ENCODE peak calls at places on chromosomes 12 and 14, in eight cellular contexts. One of them, this sample, is unnamed.
A peak's percentile ranks its signal among the peaks of the same experiment; 100 is the strongest.

GRCh38 chr12:62640910-62641448 is 174.4 kb downstream of the MON2 start:
- DNase-seq in mucosa of descending colon: no peak
- DNase-seq in cardiac fibroblast: peak; percentile 72
- DNase-seq in epithelial cell of esophagus: no peak
- DNase-seq in mammary epithelial cell: no peak
- DNase-seq in choroid plexus epithelial cell: peak; percentile 59
- DNase-seq in CD8-positive, alpha-beta T cell: no peak
- DNase-seq in ascending aorta: no peak
- DNase-seq in this sample: peak; percentile 56

GRCh38 chr12:97875064-97875463 is 412.5 kb downstream of the RMST start:
- DNase-seq in mammary epithelial cell: peak; percentile 5
- DNase-seq in choroid plexus epithelial cell: no peak
- DNase-seq in mucosa of descending colon: no peak
- DNase-seq in epithelial cell of esophagus: peak; percentile 61
- DNase-seq in cardiac fibroblast: no peak
- DNase-seq in ascending aorta: no peak
- DNase-seq in CD8-positive, alpha-beta T cell: no peak
- DNase-seq in this sample: no peak

GRCh38 chr12:109744026-109744425 is 30.4 kb downstream of the FAM222A start:
- DNase-seq in ascending aorta: no peak
- DNase-seq in epithelial cell of esophagus: no peak
- DNase-seq in mucosa of descending colon: peak; percentile 19
- DNase-seq in CD8-positive, alpha-beta T cell: no peak
- DNase-seq in choroid plexus epithelial cell: no peak
- DNase-seq in mammary epithelial cell: no peak
- DNase-seq in cardiac fibroblast: no peak
- DNase-seq in this sample: no peak

GRCh38 chr12:29317556-29318363 is 63.2 kb downstream of the ERGIC2 start:
- DNase-seq in epithelial cell of esophagus: peak; percentile 73
- DNase-seq in CD8-positive, alpha-beta T cell: peak; percentile 32
- DNase-seq in mammary epithelial cell: peak; percentile 52
- DNase-seq in cardiac fibroblast: peak; percentile 76
- DNase-seq in choroid plexus epithelial cell: peak; percentile 76
- DNase-seq in mucosa of descending colon: no peak
- DNase-seq in ascending aorta: no peak
- DNase-seq in this sample: peak; percentile 36

GRCh38 chr12:6788972-6789905 is at the start of gene CD4:
- DNase-seq in choroid plexus epithelial cell: no peak
- DNase-seq in mucosa of descending colon: peak; percentile 81
- DNase-seq in epithelial cell of esophagus: no peak
- DNase-seq in mammary epithelial cell: no peak
- DNase-seq in cardiac fibroblast: no peak
- DNase-seq in CD8-positive, alpha-beta T cell: no peak
- DNase-seq in ascending aorta: peak; percentile 51
- DNase-seq in this sample: no peak

GRCh38 chr14:73739174-73739898 is 25.2 kb upstream of the PNMA1 start:
- DNase-seq in ascending aorta: no peak
- DNase-seq in epithelial cell of esophagus: no peak
- DNase-seq in cardiac fibroblast: no peak
- DNase-seq in mammary epithelial cell: no peak
- DNase-seq in mucosa of descending colon: peak; percentile 54
- DNase-seq in CD8-positive, alpha-beta T cell: no peak
- DNase-seq in choroid plexus epithelial cell: no peak
- DNase-seq in this sample: no peak

GRCh38 chr14:62691613-62692489 is 353.4 kb downstream of the KCNH5 start:
- DNase-seq in choroid plexus epithelial cell: peak; percentile 91
- DNase-seq in CD8-positive, alpha-beta T cell: no peak
- DNase-seq in mucosa of descending colon: no peak
- DNase-seq in ascending aorta: no peak
- DNase-seq in cardiac fibroblast: peak; percentile 98
- DNase-seq in epithelial cell of esophagus: peak; percentile 99
- DNase-seq in mammary epithelial cell: peak; percentile 98
- DNase-seq in this sample: peak; percentile 94

GRCh38 chr12:49230176-49230575 is 34.7 kb upstream of the TUBA1C start:
- DNase-seq in ascending aorta: no peak
- DNase-seq in cardiac fibroblast: no peak
- DNase-seq in mammary epithelial cell: no peak
- DNase-seq in CD8-positive, alpha-beta T cell: no peak
- DNase-seq in mucosa of descending colon: no peak
- DNase-seq in choroid plexus epithelial cell: no peak
- DNase-seq in epithelial cell of esophagus: no peak
- DNase-seq in this sample: no peak

GRCh38 chr12:56374726-56375597 is 12.3 kb upstream of the APOF start:
- DNase-seq in cardiac fibroblast: no peak
- DNase-seq in mucosa of descending colon: no peak
- DNase-seq in mammary epithelial cell: no peak
- DNase-seq in choroid plexus epithelial cell: no peak
- DNase-seq in ascending aorta: no peak
- DNase-seq in epithelial cell of esophagus: no peak
- DNase-seq in CD8-positive, alpha-beta T cell: no peak
- DNase-seq in this sample: no peak

GRCh38 chr12:83074495-83074894 is 387.8 kb downstream of the TMTC2 start:
- DNase-seq in cardiac fibroblast: no peak
- DNase-seq in epithelial cell of esophagus: peak; percentile 21
- DNase-seq in mammary epithelial cell: no peak
- DNase-seq in choroid plexus epithelial cell: no peak
- DNase-seq in ascending aorta: no peak
- DNase-seq in mucosa of descending colon: no peak
- DNase-seq in CD8-positive, alpha-beta T cell: no peak
- DNase-seq in this sample: no peak

GRCh38 chr12:40254455-40255085 is 29.8 kb downstream of the LRRK2 start:
- DNase-seq in mammary epithelial cell: no peak
- DNase-seq in choroid plexus epithelial cell: no peak
- DNase-seq in cardiac fibroblast: no peak
- DNase-seq in ascending aorta: no peak
- DNase-seq in epithelial cell of esophagus: peak; percentile 58
- DNase-seq in mucosa of descending colon: no peak
- DNase-seq in CD8-positive, alpha-beta T cell: no peak
- DNase-seq in this sample: no peak

GRCh38 chr14:61262082-61262481 is 19.1 kb downstream of the TMEM30B start:
- DNase-seq in epithelial cell of esophagus: no peak
- DNase-seq in mammary epithelial cell: no peak
- DNase-seq in CD8-positive, alpha-beta T cell: no peak
- DNase-seq in ascending aorta: no peak
- DNase-seq in choroid plexus epithelial cell: no peak
- DNase-seq in cardiac fibroblast: peak; percentile 55
- DNase-seq in mucosa of descending colon: no peak
- DNase-seq in this sample: no peak

GRCh38 chr14:61264699-61265098 is 16.4 kb downstream of the TMEM30B start:
- DNase-seq in mammary epithelial cell: no peak
- DNase-seq in ascending aorta: no peak
- DNase-seq in mucosa of descending colon: no peak
- DNase-seq in epithelial cell of esophagus: no peak
- DNase-seq in choroid plexus epithelial cell: no peak
- DNase-seq in CD8-positive, alpha-beta T cell: no peak
- DNase-seq in cardiac fibroblast: no peak
- DNase-seq in this sample: no peak

GRCh38 chr14:61264022-61264571 is 17.0 kb downstream of the TMEM30B start:
- DNase-seq in mammary epithelial cell: no peak
- DNase-seq in choroid plexus epithelial cell: no peak
- DNase-seq in epithelial cell of esophagus: no peak
- DNase-seq in ascending aorta: no peak
- DNase-seq in cardiac fibroblast: no peak
- DNase-seq in mucosa of descending colon: no peak
- DNase-seq in CD8-positive, alpha-beta T cell: no peak
- DNase-seq in this sample: no peak

GRCh38 chr14:61258985-61259384 is 22.2 kb downstream of the TMEM30B start:
- DNase-seq in epithelial cell of esophagus: no peak
- DNase-seq in mucosa of descending colon: no peak
- DNase-seq in CD8-positive, alpha-beta T cell: no peak
- DNase-seq in ascending aorta: no peak
- DNase-seq in choroid plexus epithelial cell: no peak
- DNase-seq in mammary epithelial cell: no peak
- DNase-seq in cardiac fibroblast: peak; percentile 49
- DNase-seq in this sample: no peak

GRCh38 chr14:61260939-61261776 is 20.0 kb downstream of the TMEM30B start:
- DNase-seq in mammary epithelial cell: peak; percentile 16
- DNase-seq in ascending aorta: no peak
- DNase-seq in epithelial cell of esophagus: peak; percentile 77
- DNase-seq in CD8-positive, alpha-beta T cell: no peak
- DNase-seq in choroid plexus epithelial cell: peak; percentile 74
- DNase-seq in mucosa of descending colon: no peak
- DNase-seq in cardiac fibroblast: peak; percentile 86
- DNase-seq in this sample: peak; percentile 85
- TF ChIP-seq CTCF in mammary epithelial cell: no peak
- TF ChIP-seq CTCF in ascending aorta: no peak
- TF ChIP-seq CTCF in epithelial cell of esophagus: no peak
- TF ChIP-seq CTCF in CD8-positive, alpha-beta T cell: no peak
- TF ChIP-seq CTCF in choroid plexus epithelial cell: no peak
- TF ChIP-seq CTCF in mucosa of descending colon: no peak
- TF ChIP-seq CTCF in cardiac fibroblast: peak; percentile 20
- TF ChIP-seq CTCF in this sample: peak; percentile 33

GRCh38 chr12:54014315-54015209 is 5.8 kb downstream of the HOXC8 start:
- DNase-seq in epithelial cell of esophagus: no peak
- DNase-seq in ascending aorta: no peak
- DNase-seq in mammary epithelial cell: no peak
- DNase-seq in mucosa of descending colon: no peak
- DNase-seq in cardiac fibroblast: no peak
- DNase-seq in CD8-positive, alpha-beta T cell: no peak
- DNase-seq in choroid plexus epithelial cell: no peak
- DNase-seq in this sample: no peak
- H3K4me3 ChIP-seq in epithelial cell of esophagus: no peak overlapping the region
- H3K4me3 ChIP-seq in ascending aorta: peak overlapping the region; percentile 25
- H3K4me3 ChIP-seq in mammary epithelial cell: no peak overlapping the region
- H3K4me3 ChIP-seq in mucosa of descending colon: no peak overlapping the region
- H3K4me3 ChIP-seq in cardiac fibroblast: no peak overlapping the region
- H3K4me3 ChIP-seq in CD8-positive, alpha-beta T cell: no peak overlapping the region
- H3K4me3 ChIP-seq in choroid plexus epithelial cell: no peak overlapping the region
- H3K4me3 ChIP-seq in this sample: no peak overlapping the region

GRCh38 chr12:130127909-130128763 is 34.1 kb upstream of the FZD10 start:
- DNase-seq in choroid plexus epithelial cell: no peak
- DNase-seq in CD8-positive, alpha-beta T cell: no peak
- DNase-seq in epithelial cell of esophagus: peak; percentile 41
- DNase-seq in mammary epithelial cell: no peak
- DNase-seq in ascending aorta: peak; percentile 9
- DNase-seq in mucosa of descending colon: no peak
- DNase-seq in cardiac fibroblast: no peak
- DNase-seq in this sample: peak; percentile 1

GRCh38 chr12:130127527-130127908 is 34.7 kb upstream of the FZD10 start:
- DNase-seq in CD8-positive, alpha-beta T cell: no peak
- DNase-seq in cardiac fibroblast: no peak
- DNase-seq in mammary epithelial cell: no peak
- DNase-seq in mucosa of descending colon: no peak
- DNase-seq in choroid plexus epithelial cell: no peak
- DNase-seq in ascending aorta: no peak
- DNase-seq in epithelial cell of esophagus: no peak
- DNase-seq in this sample: no peak

GRCh38 chr12:130124106-130124505 is 38.2 kb upstream of the FZD10 start:
- DNase-seq in choroid plexus epithelial cell: no peak
- DNase-seq in mucosa of descending colon: no peak
- DNase-seq in cardiac fibroblast: no peak
- DNase-seq in CD8-positive, alpha-beta T cell: no peak
- DNase-seq in ascending aorta: no peak
- DNase-seq in epithelial cell of esophagus: no peak
- DNase-seq in mammary epithelial cell: no peak
- DNase-seq in this sample: no peak

GRCh38 chr12:130124605-130125244 is 37.5 kb upstream of the FZD10 start:
- DNase-seq in ascending aorta: no peak
- DNase-seq in mucosa of descending colon: no peak
- DNase-seq in CD8-positive, alpha-beta T cell: no peak
- DNase-seq in cardiac fibroblast: no peak
- DNase-seq in mammary epithelial cell: no peak
- DNase-seq in epithelial cell of esophagus: peak; percentile 42
- DNase-seq in choroid plexus epithelial cell: no peak
- DNase-seq in this sample: no peak

DNA sequence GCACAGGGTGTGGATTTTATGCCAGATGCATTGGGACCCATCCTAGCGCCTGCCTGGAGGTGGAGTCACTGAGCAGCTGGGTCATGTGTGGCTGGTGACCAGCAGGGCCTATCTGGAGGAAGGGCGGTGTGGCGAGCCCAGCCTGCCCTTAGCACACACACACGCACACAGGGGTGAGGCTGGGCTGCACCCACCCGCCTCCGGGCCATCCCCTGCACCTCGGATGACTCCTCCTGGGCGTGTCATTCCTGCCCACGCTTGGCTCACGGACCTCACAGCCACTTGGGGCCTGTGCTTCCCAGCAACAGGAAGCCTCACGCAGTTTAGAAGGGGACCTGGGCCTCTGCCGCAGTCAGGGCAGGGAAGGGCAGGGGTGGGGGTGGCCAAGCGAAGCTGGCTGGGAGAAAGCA is 36.2 kb upstream of the FZD10 start:
- DNase-seq in epithelial cell of esophagus: peak; percentile 76
- DNase-seq in mammary epithelial cell: peak; percentile 16
- DNase-seq in CD8-positive, alpha-beta T cell: no peak
- DNase-seq in choroid plexus epithelial cell: no peak
- DNase-seq in mucosa of descending colon: no peak
- DNase-seq in cardiac fibroblast: no peak
- DNase-seq in ascending aorta: no peak
- DNase-seq in this sample: no peak
- TF ChIP-seq CTCF in epithelial cell of esophagus: no peak
- TF ChIP-seq CTCF in mammary epithelial cell: no peak
- TF ChIP-seq CTCF in CD8-positive, alpha-beta T cell: no peak
- TF ChIP-seq CTCF in choroid plexus epithelial cell: no peak
- TF ChIP-seq CTCF in mucosa of descending colon: no peak
- TF ChIP-seq CTCF in cardiac fibroblast: no peak
- TF ChIP-seq CTCF in ascending aorta: no peak
- TF ChIP-seq CTCF in this sample: no peak

GRCh38 chr12:57610553-57611115 is 601 bp upstream of the ARHGEF25 start:
- DNase-seq in mammary epithelial cell: no peak
- DNase-seq in ascending aorta: no peak
- DNase-seq in epithelial cell of esophagus: no peak
- DNase-seq in choroid plexus epithelial cell: no peak
- DNase-seq in mucosa of descending colon: no peak
- DNase-seq in cardiac fibroblast: no peak
- DNase-seq in CD8-positive, alpha-beta T cell: no peak
- DNase-seq in this sample: no peak

GRCh38 chr12:57611116-57611809 is at the start of gene ARHGEF25:
- DNase-seq in CD8-positive, alpha-beta T cell: peak; percentile 51
- DNase-seq in cardiac fibroblast: peak; percentile 27
- DNase-seq in ascending aorta: no peak
- DNase-seq in choroid plexus epithelial cell: peak; percentile 55
- DNase-seq in mucosa of descending colon: peak; percentile 73
- DNase-seq in epithelial cell of esophagus: no peak
- DNase-seq in mammary epithelial cell: no peak
- DNase-seq in this sample: peak; percentile 51

GRCh38 chr12:57609781-57610552 is 1.3 kb upstream of the ARHGEF25 start:
- DNase-seq in cardiac fibroblast: no peak
- DNase-seq in mucosa of descending colon: no peak
- DNase-seq in mammary epithelial cell: no peak
- DNase-seq in ascending aorta: no peak
- DNase-seq in CD8-positive, alpha-beta T cell: no peak
- DNase-seq in epithelial cell of esophagus: no peak
- DNase-seq in choroid plexus epithelial cell: no peak
- DNase-seq in this sample: no peak

GRCh38 chr12:57607958-57608663 is 3.1 kb upstream of the ARHGEF25 start:
- DNase-seq in cardiac fibroblast: no peak
- DNase-seq in mammary epithelial cell: no peak
- DNase-seq in epithelial cell of esophagus: no peak
- DNase-seq in ascending aorta: no peak
- DNase-seq in mucosa of descending colon: no peak
- DNase-seq in choroid plexus epithelial cell: no peak
- DNase-seq in CD8-positive, alpha-beta T cell: no peak
- DNase-seq in this sample: no peak

GRCh38 chr12:57609091-57609780 is 2.0 kb upstream of the ARHGEF25 start:
- DNase-seq in CD8-positive, alpha-beta T cell: no peak
- DNase-seq in mammary epithelial cell: no peak
- DNase-seq in choroid plexus epithelial cell: no peak
- DNase-seq in epithelial cell of esophagus: no peak
- DNase-seq in ascending aorta: no peak
- DNase-seq in mucosa of descending colon: no peak
- DNase-seq in cardiac fibroblast: no peak
- DNase-seq in this sample: no peak
- H3K4me3 ChIP-seq in CD8-positive, alpha-beta T cell: no peak overlapping the region
- H3K4me3 ChIP-seq in mammary epithelial cell: no peak overlapping the region
- H3K4me3 ChIP-seq in choroid plexus epithelial cell: no peak overlapping the region
- H3K4me3 ChIP-seq in epithelial cell of esophagus: no peak overlapping the region
- H3K4me3 ChIP-seq in ascending aorta: peak overlapping the region; percentile 70
- H3K4me3 ChIP-seq in mucosa of descending colon: no peak overlapping the region
- H3K4me3 ChIP-seq in cardiac fibroblast: no peak overlapping the region
- H3K4me3 ChIP-seq in this sample: no peak overlapping the region

GRCh38 chr14:60734465-60735242 is at the start of gene MNAT1:
- DNase-seq in mucosa of descending colon: peak; percentile 80
- DNase-seq in epithelial cell of esophagus: peak; percentile 86
- DNase-seq in mammary epithelial cell: peak; percentile 80
- DNase-seq in ascending aorta: no peak
- DNase-seq in choroid plexus epithelial cell: peak; percentile 92
- DNase-seq in CD8-positive, alpha-beta T cell: peak; percentile 76
- DNase-seq in cardiac fibroblast: peak; percentile 91
- DNase-seq in this sample: peak; percentile 86
- TF ChIP-seq CTCF in mucosa of descending colon: no peak
- TF ChIP-seq CTCF in epithelial cell of esophagus: no peak
- TF ChIP-seq CTCF in mammary epithelial cell: peak; percentile 18
- TF ChIP-seq CTCF in ascending aorta: no peak
- TF ChIP-seq CTCF in choroid plexus epithelial cell: peak; percentile 34
- TF ChIP-seq CTCF in CD8-positive, alpha-beta T cell: no peak
- TF ChIP-seq CTCF in cardiac fibroblast: no peak
- TF ChIP-seq CTCF in this sample: no peak